ENCODE peak calls at places on chromosomes 3 and 15, in six cellular contexts. S is activated naive CD8-positive, alpha-beta T cell treated with anti-CD3 and anti-CD28 coated beads, Interleukin-2, amount 50 U/mL, for 16 hours; V is psoas muscle; Y is skeletal muscle cell; B is NCI-H2029 treated with DMSO at 0.1 percent for 48 hours; O is WTC11. F is an unnamed sample.

GRCh38 chr15:77475898-77476297 is 55.2 kb downstream of the HMG20A start:
- DNase-seq in V (no peak), B (peak; percentile 33), S (no peak), Y (no peak), O (peak; percentile 34), F (no peak)

GRCh38 chr15:31265090-31265870 is 61.4 kb upstream of the KLF13 start:
- DNase-seq in V (peak; percentile 41), O (peak; percentile 6), B (no peak), S (no peak), Y (no peak), F (no peak)

GRCh38 chr15:90223441-90224165 is 10.1 kb downstream of the CIB1 start:
- DNase-seq in O (no peak), Y (no peak), S (no peak), B (no peak), V (no peak), F (no peak)

GRCh38 chr3:168570404-168571173 is 474.9 kb upstream of the GOLIM4 start:
- DNase-seq in S (no peak), V (no peak), B (no peak), O (no peak), Y (no peak), F (no peak)

GRCh38 chr3:118772036-118773030 is 262.3 kb downstream of the IGSF11 start:
- DNase-seq in V (no peak), O (no peak), Y (no peak), B (no peak), S (no peak), F (no peak)

GRCh38 chr3:156434921-156435320 is 120.0 kb downstream of the SSR3 start:
- DNase-seq in V (no peak), Y (no peak), S (no peak), B (no peak), O (no peak), F (no peak)

GRCh38 chr3:138188013-138188352 is 882 bp downstream of the ARMC8 start:
- DNase-seq in S (no peak), B (no peak), O (no peak), Y (peak; percentile 70), V (no peak), F (no peak)

GRCh38 chr3:48222616-48223513 is at the start of gene CAMP:
- DNase-seq in S (no peak), B (no peak), O (no peak), Y (peak; percentile 62), V (peak; percentile 78), F (peak; percentile 25)

GRCh38 chr3:64094713-64095079 is 71.4 kb upstream of the PSMD6 start:
- DNase-seq in Y (no peak), O (no peak), B (no peak), S (no peak), V (no peak), F (no peak)

GRCh38 chr3:10480871-10481378 is 24.5 kb downstream of the ATP2B2 start:
- DNase-seq in V (no peak), Y (no peak), S (no peak), B (no peak), O (no peak), F (no peak)

GRCh38 chr15:65611888-65612615 is 1.1 kb upstream of the INTS14 start:
- DNase-seq in B (no peak), V (no peak), Y (no peak), S (no peak), O (no peak), F (no peak)

GRCh38 chr15:32885711-32886110 is 167.9 kb downstream of the GREM1 start:
- DNase-seq in O (no peak), Y (no peak), B (no peak), S (no peak), V (no peak), F (no peak)

GRCh38 chr15:42367041-42367440 is 7.7 kb downstream of the CAPN3 start:
- DNase-seq in B (no peak), O (no peak), S (no peak), Y (no peak), V (no peak), F (no peak)

GRCh38 chr3:66675383-66675782 is 174.6 kb upstream of the LRIG1 start:
- DNase-seq in S (no peak), O (no peak), B (no peak), Y (peak; percentile 11), V (no peak), F (peak; percentile 21)

GRCh38 chr3:127083778-127084355 is 101.0 kb downstream of the PLXNA1 start:
- DNase-seq in O (no peak), S (no peak), Y (no peak), B (no peak), V (peak; percentile 31), F (no peak)

GRCh38 chr3:136270179-136270578 is 20.0 kb downstream of the PCCB start:
- DNase-seq in V (no peak), B (no peak), S (no peak), O (no peak), Y (no peak), F (no peak)

GRCh38 chr3:193680220-193680619 is 87.2 kb downstream of the OPA1 start:
- DNase-seq in S (no peak), B (no peak), Y (peak; percentile 31), V (no peak), O (no peak), F (no peak)